ENCODE peak calls at places on chromosomes 3 and 15, in eight cellular contexts. One of them, this sample, is unnamed.
A peak's percentile ranks its signal among the peaks of the same experiment; 100 is the strongest.

GRCh38 chr3:183265713-183266417 is 12.8 kb downstream of the B3GNT5 start:
- DNase-seq in head of caudate nucleus: peak; percentile 68
- DNase-seq in T-cell: no peak
- DNase-seq in adrenal gland: no peak
- DNase-seq in IMR-90: peak; percentile 81
- DNase-seq in Kasumi-1: no peak
- DNase-seq in caudate nucleus: no peak
- DNase-seq in cardiac fibroblast: peak; percentile 96
- DNase-seq in this sample: peak; percentile 73

GRCh38 chr15:74776851-74777768 is 4.8 kb upstream of the CSK start:
- DNase-seq in head of caudate nucleus: no peak
- DNase-seq in T-cell: peak; percentile 66
- DNase-seq in adrenal gland: no peak
- DNase-seq in IMR-90: no peak
- DNase-seq in Kasumi-1: peak; percentile 98
- DNase-seq in caudate nucleus: no peak
- DNase-seq in cardiac fibroblast: peak; percentile 28
- DNase-seq in this sample: peak; percentile 41

GRCh38 chr3:127431066-127431465 is 143.2 kb upstream of the PRR20G start:
- DNase-seq in head of caudate nucleus: no peak
- DNase-seq in T-cell: no peak
- DNase-seq in adrenal gland: peak; percentile 14
- DNase-seq in IMR-90: no peak
- DNase-seq in Kasumi-1: no peak
- DNase-seq in caudate nucleus: no peak
- DNase-seq in cardiac fibroblast: no peak
- DNase-seq in this sample: no peak

GRCh38 chr3:1082024-1082633 is 10.7 kb upstream of the CNTN6 start:
- DNase-seq in head of caudate nucleus: peak; percentile 54
- DNase-seq in T-cell: no peak
- DNase-seq in adrenal gland: peak; percentile 55
- DNase-seq in IMR-90: peak; percentile 15
- DNase-seq in Kasumi-1: no peak
- DNase-seq in caudate nucleus: no peak
- DNase-seq in cardiac fibroblast: peak; percentile 68
- DNase-seq in this sample: peak; percentile 69

GRCh38 chr3:147654827-147655226 is 245.7 kb downstream of the ZIC1 start:
- DNase-seq in head of caudate nucleus: no peak
- DNase-seq in T-cell: no peak
- DNase-seq in adrenal gland: no peak
- DNase-seq in IMR-90: no peak
- DNase-seq in Kasumi-1: no peak
- DNase-seq in caudate nucleus: no peak
- DNase-seq in cardiac fibroblast: peak; percentile 42
- DNase-seq in this sample: no peak

GRCh38 chr3:129226374-129226773 is 23.0 kb upstream of the COPG1 start:
- DNase-seq in head of caudate nucleus: peak; percentile 39
- DNase-seq in T-cell: no peak
- DNase-seq in adrenal gland: peak; percentile 92
- DNase-seq in IMR-90: peak; percentile 95
- DNase-seq in Kasumi-1: peak; percentile 65
- DNase-seq in caudate nucleus: no peak
- DNase-seq in cardiac fibroblast: peak; percentile 89
- DNase-seq in this sample: peak; percentile 84

GRCh38 chr3:105504440-105504951 is 137.8 kb downstream of the ALCAM start:
- DNase-seq in head of caudate nucleus: no peak
- DNase-seq in T-cell: no peak
- DNase-seq in adrenal gland: no peak
- DNase-seq in IMR-90: no peak
- DNase-seq in Kasumi-1: no peak
- DNase-seq in caudate nucleus: no peak
- DNase-seq in cardiac fibroblast: no peak
- DNase-seq in this sample: no peak

GRCh38 chr3:28077566-28077965 is 163.9 kb upstream of the CMC1 start:
- DNase-seq in head of caudate nucleus: peak; percentile 5
- DNase-seq in T-cell: no peak
- DNase-seq in adrenal gland: no peak
- DNase-seq in IMR-90: peak; percentile 5
- DNase-seq in Kasumi-1: no peak
- DNase-seq in caudate nucleus: no peak
- DNase-seq in cardiac fibroblast: peak; percentile 70
- DNase-seq in this sample: no peak

GRCh38 chr3:76021376-76021775 is 236.0 kb upstream of the ZNF717 start:
- DNase-seq in head of caudate nucleus: no peak
- DNase-seq in T-cell: no peak
- DNase-seq in adrenal gland: no peak
- DNase-seq in IMR-90: peak; percentile 23
- DNase-seq in Kasumi-1: no peak
- DNase-seq in caudate nucleus: no peak
- DNase-seq in cardiac fibroblast: peak; percentile 24
- DNase-seq in this sample: peak; percentile 20

GRCh38 chr3:147699175-147699838 is 290.1 kb downstream of the ZIC1 start:
- DNase-seq in head of caudate nucleus: no peak
- DNase-seq in T-cell: no peak
- DNase-seq in adrenal gland: no peak
- DNase-seq in IMR-90: peak; percentile 21
- DNase-seq in Kasumi-1: peak; percentile 29
- DNase-seq in caudate nucleus: no peak
- DNase-seq in cardiac fibroblast: peak; percentile 63
- DNase-seq in this sample: peak; percentile 23

GRCh38 chr3:88031543-88032148 is 27.2 kb downstream of the CGGBP1 start:
- DNase-seq in head of caudate nucleus: no peak
- DNase-seq in T-cell: peak; percentile 21
- DNase-seq in adrenal gland: no peak
- DNase-seq in IMR-90: peak; percentile 27
- DNase-seq in Kasumi-1: peak; percentile 27
- DNase-seq in caudate nucleus: no peak
- DNase-seq in cardiac fibroblast: peak; percentile 51
- DNase-seq in this sample: peak; percentile 65

GRCh38 chr3:112092439-112093179 is 6.4 kb downstream of the C3orf52 start:
- DNase-seq in head of caudate nucleus: no peak
- DNase-seq in T-cell: no peak
- DNase-seq in adrenal gland: no peak
- DNase-seq in IMR-90: peak; percentile 37
- DNase-seq in Kasumi-1: peak; percentile 48
- DNase-seq in caudate nucleus: no peak
- DNase-seq in cardiac fibroblast: peak; percentile 18
- DNase-seq in this sample: peak; percentile 42

GRCh38 chr3:45223889-45224730 is 2.0 kb downstream of the TMEM158 start:
- DNase-seq in head of caudate nucleus: peak; percentile 81
- DNase-seq in T-cell: no peak
- DNase-seq in adrenal gland: no peak
- DNase-seq in IMR-90: peak; percentile 69
- DNase-seq in Kasumi-1: no peak
- DNase-seq in caudate nucleus: no peak
- DNase-seq in cardiac fibroblast: peak; percentile 46
- DNase-seq in this sample: peak; percentile 49

GRCh38 chr3:165256554-165256953 is 60.4 kb upstream of the SLITRK3 start:
- DNase-seq in head of caudate nucleus: no peak
- DNase-seq in T-cell: no peak
- DNase-seq in adrenal gland: no peak
- DNase-seq in IMR-90: no peak
- DNase-seq in Kasumi-1: no peak
- DNase-seq in caudate nucleus: no peak
- DNase-seq in cardiac fibroblast: no peak
- DNase-seq in this sample: no peak

GRCh38 chr3:99901200-99901926 is 83.7 kb downstream of the CMSS1 start:
- DNase-seq in head of caudate nucleus: no peak
- DNase-seq in T-cell: no peak
- DNase-seq in adrenal gland: no peak
- DNase-seq in IMR-90: peak; percentile 77
- DNase-seq in Kasumi-1: no peak
- DNase-seq in caudate nucleus: no peak
- DNase-seq in cardiac fibroblast: peak; percentile 93
- DNase-seq in this sample: peak; percentile 92

GRCh38 chr3:141103067-141103466 is 51.9 kb downstream of the SPSB4 start:
- DNase-seq in head of caudate nucleus: no peak
- DNase-seq in T-cell: no peak
- DNase-seq in adrenal gland: no peak
- DNase-seq in IMR-90: no peak
- DNase-seq in Kasumi-1: no peak
- DNase-seq in caudate nucleus: no peak
- DNase-seq in cardiac fibroblast: no peak
- DNase-seq in this sample: no peak

GRCh38 chr15:89575656-89576416 is 567 bp downstream of the TICRR start:
- DNase-seq in head of caudate nucleus: no peak
- DNase-seq in T-cell: no peak
- DNase-seq in adrenal gland: peak; percentile 32
- DNase-seq in IMR-90: peak; percentile 4
- DNase-seq in Kasumi-1: no peak
- DNase-seq in caudate nucleus: no peak
- DNase-seq in cardiac fibroblast: peak; percentile 32
- DNase-seq in this sample: peak; percentile 50

This sample was measured in mesenchymal stem cell.